ENCODE peak calls at places on chromosome 2, in six cellular contexts. T is AG09309, H is colonic mucosa, I is cardiac fibroblast, D is uterus, C is GM12865. Z is an unnamed sample.
A peak's percentile ranks its signal among the peaks of the same experiment; 100 is the strongest.

GRCh38 chr2:52658598-52658997 is 1109.0 kb upstream of the CHAC2 start:
- DNase-seq in H (no peak), C (no peak), T (no peak), D (no peak), I (peak; percentile 18), Z (no peak)

GRCh38 chr2:177154809-177155208 is 57.8 kb upstream of the HNRNPA3 start:
- DNase-seq in H (no peak), D (no peak), I (no peak), C (no peak), T (no peak), Z (no peak)

GRCh38 chr2:193349642-193350041 is 1154.9 kb upstream of the TMEFF2 start:
- DNase-seq in H (no peak), I (no peak), C (no peak), D (no peak), T (no peak), Z (no peak)

GRCh38 chr2:128270306-128271185 is 48.1 kb downstream of the HS6ST1 start:
- DNase-seq in T (no peak), D (no peak), I (no peak), C (no peak), H (no peak), Z (no peak)

GRCh38 chr2:221965806-221966205 is 333.0 kb downstream of the PAX3 start:
- DNase-seq in I (no peak), H (no peak), D (no peak), T (no peak), C (no peak), Z (no peak)

GRCh38 chr2:102505290-102505689 is 32.3 kb downstream of the SLC9A4 start:
- DNase-seq in I (no peak), H (peak; percentile 73), D (no peak), C (no peak), T (no peak), Z (no peak)

GRCh38 chr2:74440005-74440377 is 1.7 kb downstream of the RTKN start:
- DNase-seq in I (peak; percentile 54), D (peak; percentile 57), C (no peak), T (no peak), H (peak; percentile 63), Z (no peak)

GRCh38 chr2:160687629-160688028 is 194.0 kb upstream of the RBMS1 start:
- DNase-seq in C (no peak), I (no peak), T (no peak), H (no peak), D (no peak), Z (no peak)

GRCh38 chr2:69027060-69027459 is 14.1 kb downstream of the ANTXR1 start:
- DNase-seq in C (no peak), I (no peak), H (no peak), D (no peak), T (no peak), Z (no peak)

GRCh38 chr2:230956827-230957755 is 32.0 kb upstream of the GPR55 start:
- DNase-seq in I (peak; percentile 50), T (no peak), H (peak; percentile 78), D (peak; percentile 53), C (peak; percentile 96), Z (no peak)

GRCh38 chr2:127078691-127079270 is 28.2 kb downstream of the BIN1 start:
- DNase-seq in C (no peak), H (no peak), D (no peak), T (no peak), I (no peak), Z (no peak)

GRCh38 chr2:70928366-70928765 is 7.3 kb upstream of the ATP6V1B1 start:
- DNase-seq in D (no peak), I (no peak), T (no peak), H (peak; percentile 1), C (no peak), Z (no peak)

GRCh38 chr2:195498176-195498575 is 158.8 kb upstream of the SLC39A10 start:
- DNase-seq in D (no peak), C (peak; percentile 74), T (no peak), I (peak; percentile 52), H (peak; percentile 48), Z (no peak)

GRCh38 chr2:226985227-226985946 is 149.5 kb downstream of the RHBDD1 start:
- DNase-seq in T (peak; percentile 57), I (peak; percentile 87), C (peak; percentile 54), D (peak; percentile 44), H (peak; percentile 41), Z (peak; percentile 69)

GRCh38 chr2:33158482-33159003 is 211.8 kb downstream of the LTBP1 start:
- DNase-seq in C (no peak), H (no peak), I (peak; percentile 95), D (no peak), T (no peak), Z (peak; percentile 69)

GRCh38 chr2:137525644-137526190 is 438.6 kb upstream of the HNMT start:
- DNase-seq in T (no peak), C (no peak), D (no peak), I (no peak), H (no peak), Z (no peak)

DNA sequence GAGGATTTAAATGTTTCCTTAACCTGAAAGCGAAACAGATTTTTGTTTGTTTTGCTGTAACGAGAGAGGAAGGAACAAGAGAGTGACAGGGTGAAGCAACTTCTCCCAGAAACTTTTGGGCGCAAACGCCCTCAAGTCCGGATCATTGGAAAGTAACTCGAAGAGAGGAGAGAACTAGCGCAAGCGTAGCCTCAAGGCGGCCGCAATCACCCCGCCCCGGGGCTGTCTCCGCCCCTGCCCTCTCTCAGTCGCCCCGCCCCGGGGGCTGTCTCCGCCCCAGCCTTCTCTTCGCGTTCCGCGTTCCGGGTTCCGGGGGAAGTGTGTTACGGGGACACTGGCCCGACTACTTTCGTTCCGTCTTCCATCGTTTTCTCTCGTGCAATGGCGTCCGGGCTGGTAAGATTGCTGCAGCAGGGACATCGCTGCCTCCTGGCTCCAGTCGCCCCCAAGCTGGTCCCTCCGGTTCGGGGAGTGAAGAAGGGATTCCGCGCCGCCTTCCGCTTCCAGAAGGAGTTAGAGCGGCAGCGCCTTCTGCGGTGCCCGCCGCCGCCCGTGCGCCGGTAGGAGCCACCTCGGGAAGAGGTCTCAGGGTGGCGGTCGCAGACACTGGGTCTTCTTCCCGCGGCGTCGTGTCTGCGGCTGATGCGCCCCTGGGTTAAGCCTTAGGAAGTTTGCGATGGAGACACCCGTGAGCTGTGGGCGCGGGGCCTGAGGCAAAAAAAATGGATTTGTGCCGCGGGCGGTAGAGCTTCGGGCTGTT is at the start of gene MRPL44:
- DNase-seq in H (peak; percentile 98), T (peak; percentile 73), D (peak; percentile 98), C (peak; percentile 96), I (peak; percentile 96), Z (peak; percentile 78)
- TF ChIP-seq CTCF in H (no peak), T (no peak), D (peak; percentile 21), C (no peak), I (no peak), Z (no peak)

GRCh38 chr2:18299423-18300212 is 260.8 kb downstream of the RDH14 start:
- DNase-seq in C (no peak), T (peak; percentile 67), H (no peak), I (peak; percentile 93), D (no peak), Z (no peak)
- H3K4me3 ChIP-seq in C (no peak overlapping the region), T (no peak overlapping the region), H (no peak overlapping the region), I (no peak overlapping the region), D (no peak overlapping the region), Z (no peak overlapping the region)

DNA sequence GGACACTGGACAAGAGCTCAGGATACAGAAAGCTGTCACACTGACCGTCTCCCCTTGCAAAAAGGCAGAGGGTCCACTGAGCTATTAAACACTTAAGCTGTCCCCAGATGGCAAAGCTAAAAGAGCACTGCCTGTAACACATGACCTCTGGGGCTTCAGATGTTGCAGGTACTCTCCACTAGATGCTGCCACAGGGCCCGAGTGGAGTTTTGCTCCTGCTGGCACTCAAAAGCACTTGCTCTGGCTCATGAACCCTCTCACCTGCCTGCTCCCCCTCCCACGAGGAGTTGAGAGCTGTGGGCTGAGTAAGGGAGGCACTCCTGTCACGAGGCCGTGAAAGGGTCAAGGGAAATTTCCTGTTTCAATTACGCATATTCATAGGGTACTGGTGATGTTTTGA is 227.9 kb downstream of the PRKCE start:
- DNase-seq in T (no peak), C (peak; percentile 15), H (no peak), I (no peak), D (no peak), Z (no peak)
- TF ChIP-seq CTCF in T (no peak), C (peak; percentile 6), H (no peak), I (no peak), D (no peak), Z (no peak)

GRCh38 chr2:84556190-84556589 is 39.9 kb downstream of the DNAH6 start:
- DNase-seq in H (no peak), C (peak; percentile 24), I (no peak), D (no peak), T (no peak), Z (no peak)
- H3K4me3 ChIP-seq in H (no peak overlapping the region), C (no peak overlapping the region), I (no peak overlapping the region), D (no peak overlapping the region), T (no peak overlapping the region), Z (no peak overlapping the region)

DNA sequence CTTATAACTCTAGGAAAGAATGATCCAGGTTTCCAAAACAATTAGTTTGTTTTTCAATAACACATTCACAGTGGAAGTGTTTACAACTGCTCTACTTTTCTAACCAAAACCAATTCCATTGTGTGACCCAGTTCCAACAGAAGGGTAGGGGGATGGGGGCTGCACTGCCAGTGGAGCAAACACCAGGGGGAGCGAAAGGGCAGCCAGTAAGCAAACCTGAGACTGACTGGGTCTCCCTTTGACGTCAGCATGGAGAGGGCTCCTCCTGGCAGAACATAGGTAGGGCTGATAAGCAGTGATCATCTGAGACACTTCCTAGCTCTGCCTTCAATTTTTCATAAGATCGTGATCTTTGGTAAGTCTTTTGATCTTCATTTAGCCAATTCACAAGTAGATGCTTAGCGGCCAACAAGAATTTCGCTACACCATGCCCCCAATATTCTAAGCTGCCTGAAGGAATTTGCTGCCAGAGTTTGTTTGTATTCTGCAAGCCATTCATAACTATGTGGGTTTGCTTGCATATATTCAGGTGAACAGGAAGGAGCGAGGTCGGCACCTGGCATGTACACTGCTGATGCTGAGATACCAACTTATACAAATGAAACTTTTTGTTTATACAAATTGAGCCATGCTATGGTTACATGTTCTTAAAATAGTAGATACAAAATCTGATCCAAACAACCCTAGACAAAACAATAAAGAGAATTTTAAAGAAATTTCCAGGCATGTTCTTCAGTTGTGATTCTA is 45.9 kb downstream of the ST6GAL2 start:
- DNase-seq in I (no peak), C (no peak), T (no peak), H (no peak), D (no peak), Z (no peak)
- TF ChIP-seq CTCF in I (no peak), C (no peak), T (peak; percentile 13), H (no peak), D (no peak), Z (peak; percentile 35)

GRCh38 chr2:148754864-148755263 is 110.3 kb downstream of the EPC2 start:
- DNase-seq in T (no peak), C (no peak), H (no peak), I (no peak), D (no peak), Z (no peak)

GRCh38 chr2:148752977-148753376 is 108.4 kb downstream of the EPC2 start:
- DNase-seq in T (no peak), H (no peak), C (no peak), I (no peak), D (no peak), Z (no peak)

GRCh38 chr2:148751907-148752306 is 107.4 kb downstream of the EPC2 start:
- DNase-seq in T (no peak), H (no peak), I (no peak), D (no peak), C (no peak), Z (no peak)

GRCh38 chr2:148756292-148756975 is 111.9 kb downstream of the EPC2 start:
- DNase-seq in D (no peak), I (peak; percentile 80), C (no peak), T (peak; percentile 2), H (no peak), Z (peak; percentile 2)
- H3K4me3 ChIP-seq in D (no peak overlapping the region), I (no peak overlapping the region), C (no peak overlapping the region), T (no peak overlapping the region), H (no peak overlapping the region), Z (no peak overlapping the region)